ENCODE peak calls at places on chromosomes 13 and 19, in eight cellular contexts. S, H, B, D, T, L, Z and X are unnamed samples.

GRCh38 chr13:96003304-96003703 is 49.9 kb downstream of the UGGT2 start:
- DNase-seq in S (no peak), H (no peak), B (no peak), D (no peak), T (no peak), L (no peak), Z (peak), X (no peak)

GRCh38 chr13:59774511-59774911 is 389.2 kb downstream of the DIAPH3 start:
- DNase-seq in S (no peak), H (no peak), B (no peak), D (no peak), T (no peak), L (no peak), Z (no peak), X (no peak)

GRCh38 chr13:95099541-95099940 is 201.7 kb downstream of the ABCC4 start:
- DNase-seq in S (no peak), H (no peak), B (no peak), D (no peak), T (no peak), L (no peak), Z (no peak), X (no peak)

GRCh38 chr19:15427991-15428471 is 9.2 kb upstream of the AKAP8L start:
- DNase-seq in S (no peak), H (no peak), B (no peak), D (no peak), T (peak), L (no peak), Z (no peak), X (no peak)

GRCh38 chr19:17654993-17655392 is 33.2 kb downstream of the UNC13A start:
- DNase-seq in S (peak), H (peak), B (no peak), D (peak), T (no peak), L (no peak), Z (no peak), X (no peak)

GRCh38 chr19:11538232-11539036 is at the start of gene CNN1:
- DNase-seq in S (no peak), H (no peak), B (no peak), D (peak), T (peak), L (no peak), Z (no peak), X (no peak)

GRCh38 chr19:1690570-1691307 is 38.3 kb upstream of the TCF3 start:
- DNase-seq in S (peak), H (peak), B (peak), D (peak), T (peak), L (peak), Z (no peak), X (peak)

GRCh38 chr19:17751103-17751911 is at the start of gene FCHO1:
- DNase-seq in S (peak), H (no peak), B (peak), D (peak), T (peak), L (peak), Z (no peak), X (peak)

GRCh38 chr13:48210178-48210577 is 22.8 kb upstream of the ITM2B start:
- DNase-seq in S (no peak), H (no peak), B (no peak), D (no peak), T (no peak), L (no peak), Z (no peak), X (no peak)

GRCh38 chr13:110799246-110800236 is 86.0 kb downstream of the ING1 start:
- DNase-seq in S (no peak), H (no peak), B (no peak), D (peak), T (no peak), L (no peak), Z (peak), X (no peak)

GRCh38 chr13:55000043-55000442 is 1971.4 kb downstream of the OLFM4 start:
- DNase-seq in S (no peak), H (no peak), B (no peak), D (no peak), T (no peak), L (no peak), Z (no peak), X (no peak)

GRCh38 chr13:46778879-46779278 is 18.1 kb downstream of the ESD start:
- DNase-seq in S (no peak), H (no peak), B (no peak), D (no peak), T (no peak), L (no peak), Z (no peak), X (no peak)

GRCh38 chr13:67466569-67466968 is 236.4 kb upstream of the PCDH9 start:
- DNase-seq in S (no peak), H (no peak), B (no peak), D (no peak), T (no peak), L (no peak), Z (no peak), X (no peak)

GRCh38 chr19:52237771-52238400 is 31.5 kb upstream of the ZNF766 start:
- DNase-seq in S (peak), H (peak), B (peak), D (peak), T (no peak), L (peak), Z (peak), X (peak)

GRCh38 chr19:33175156-33175782 is 18.9 kb upstream of the LRP3 start:
- DNase-seq in S (no peak), H (no peak), B (no peak), D (no peak), T (no peak), L (no peak), Z (no peak), X (no peak)

GRCh38 chr13:110653271-110653670 is 37.9 kb downstream of the NAXD start:
- DNase-seq in S (no peak), H (no peak), B (no peak), D (no peak), T (no peak), L (no peak), Z (no peak), X (no peak)

GRCh38 chr13:96297360-96297759 is 207.5 kb downstream of the HS6ST3 start:
- DNase-seq in S (no peak), H (no peak), B (no peak), D (no peak), T (no peak), L (no peak), Z (no peak), X (no peak)

GRCh38 chr19:33248553-33248953 is 22.9 kb upstream of the SLC7A10 start:
- DNase-seq in S (no peak), H (no peak), B (no peak), D (no peak), T (no peak), L (no peak), Z (no peak), X (no peak)

GRCh38 chr19:14830702-14831101 is 4.3 kb downstream of the OR7A5 start:
- DNase-seq in S (no peak), H (no peak), B (no peak), D (no peak), T (no peak), L (no peak), Z (no peak), X (no peak)

GRCh38 chr13:113970810-113971470 is 2.9 kb downstream of the C13orf46 start:
- DNase-seq in S (no peak), H (no peak), B (no peak), D (peak), T (peak), L (no peak), Z (no peak), X (no peak)

GRCh38 chr13:37835392-37835791 is 34.2 kb downstream of the TRPC4 start:
- DNase-seq in S (no peak), H (no peak), B (no peak), D (no peak), T (no peak), L (no peak), Z (no peak), X (no peak)

GRCh38 chr19:46014534-46014933 is 8.3 kb downstream of the PGLYRP1 start:
- DNase-seq in S (no peak), H (no peak), B (no peak), D (no peak), T (no peak), L (no peak), Z (no peak), X (no peak)

GRCh38 chr13:112213467-112214245 is 146.7 kb downstream of the SOX1 start:
- DNase-seq in S (no peak), H (no peak), B (no peak), D (no peak), T (peak), L (no peak), Z (no peak), X (no peak)

GRCh38 chr19:40341601-40342482 is 6.4 kb downstream of the C19orf47 start:
- DNase-seq in S (no peak), H (no peak), B (no peak), D (peak), T (no peak), L (no peak), Z (no peak), X (no peak)

GRCh38 chr19:30092721-30093569 is 150.9 kb downstream of the URI1 start:
- DNase-seq in S (no peak), H (no peak), B (no peak), D (no peak), T (peak), L (no peak), Z (no peak), X (no peak)

GRCh38 chr13:95948646-95949045 is 104.6 kb downstream of the UGGT2 start:
- DNase-seq in S (no peak), H (no peak), B (no peak), D (no peak), T (no peak), L (no peak), Z (no peak), X (no peak)

GRCh38 chr13:73090116-73090811 is 31.5 kb downstream of the KLF5 start:
- DNase-seq in S (no peak), H (no peak), B (no peak), D (no peak), T (no peak), L (no peak), Z (no peak), X (no peak)

GRCh38 chr13:42038661-42039456 is 9.6 kb upstream of the DGKH start:
- DNase-seq in S (no peak), H (no peak), B (no peak), D (no peak), T (no peak), L (no peak), Z (no peak), X (no peak)

GRCh38 chr13:65789815-65790214 is 1440.3 kb downstream of the PCDH9 start:
- DNase-seq in S (no peak), H (no peak), B (no peak), D (no peak), T (no peak), L (no peak), Z (no peak), X (no peak)